ENCODE peak calls at places on chromosomes 13 and 19, in four cellular contexts. Q is H1, A is IMR-90, O is mesendoderm. G is an unnamed sample.

GRCh38 chr13:66675620-66676019 is 554.5 kb downstream of the PCDH9 start:
- DNase-seq in Q (no peak), A (no peak), O (no peak), G (no peak)

GRCh38 chr19:52336976-52337375 is 933 bp downstream of the ZNF610 start:
- DNase-seq in Q (no peak), A (peak), O (peak), G (no peak)

GRCh38 chr19:30254789-30255188 is 117.4 kb upstream of the ZNF536 start:
- DNase-seq in Q (no peak), A (no peak), O (no peak), G (no peak)

GRCh38 chr13:44934724-44935123 is 54.5 kb downstream of the NUFIP1 start:
- DNase-seq in Q (no peak), A (peak), O (no peak), G (no peak)

GRCh38 chr19:32404213-32404938 is 1.2 kb upstream of the DPY19L3 start:
- DNase-seq in Q (no peak), A (no peak), O (peak), G (peak)

GRCh38 chr19:6470173-6470572 is 6.1 kb downstream of the CRB3 start:
- DNase-seq in Q (no peak), A (no peak), O (no peak), G (peak)

GRCh38 chr19:29667941-29668340 is 2.7 kb downstream of the PLEKHF1 start:
- DNase-seq in Q (no peak), A (no peak), O (no peak), G (no peak)

GRCh38 chr19:38274734-38275133 is 10.4 kb downstream of the SPINT2 start:
- DNase-seq in Q (no peak), A (no peak), O (no peak), G (no peak)

GRCh38 chr19:2807379-2808128 is 12.1 kb upstream of the ZNF554 start:
- DNase-seq in Q (no peak), A (no peak), O (no peak), G (no peak)

GRCh38 chr19:2561895-2562294 is 86.0 kb downstream of the GADD45B start:
- DNase-seq in Q (no peak), A (no peak), O (no peak), G (no peak)

GRCh38 chr13:46183018-46183940 is 1.3 kb upstream of the LCP1 start:
- DNase-seq in Q (no peak), A (no peak), O (no peak), G (no peak)

GRCh38 chr19:45051929-45052579 is 13.2 kb downstream of the CLASRP start:
- DNase-seq in Q (no peak), A (no peak), O (no peak), G (no peak)

GRCh38 chr13:49374585-49375290 is 69.1 kb downstream of the CAB39L start:
- DNase-seq in Q (no peak), A (peak), O (no peak), G (no peak)

GRCh38 chr19:47240996-47241918 is 10.3 kb upstream of the BBC3 start:
- DNase-seq in Q (peak), A (peak), O (peak), G (peak)

GRCh38 chr13:45015300-45015699 is 26.0 kb downstream of the GPALPP1 start:
- DNase-seq in Q (no peak), A (peak), O (no peak), G (no peak)

GRCh38 chr19:14507704-14508246 is 10.4 kb downstream of the DNAJB1 start:
- DNase-seq in Q (no peak), A (peak), O (no peak), G (no peak)

GRCh38 chr13:101942038-101942437 is 459.8 kb downstream of the FGF14 start:
- DNase-seq in Q (no peak), A (peak), O (peak), G (no peak)

GRCh38 chr19:7500811-7501450 is 12.1 kb upstream of the PEX11G start:
- DNase-seq in Q (peak), A (peak), O (peak), G (peak)

GRCh38 chr19:9945319-9945966 is 9.1 kb upstream of the OLFM2 start:
- DNase-seq in Q (no peak), A (peak), O (peak), G (peak)

GRCh38 chr19:54485846-54486245 is 12.8 kb upstream of the CDC42EP5 start:
- DNase-seq in Q (no peak), A (no peak), O (no peak), G (no peak)

GRCh38 chr13:109938255-109938936 is 152.0 kb upstream of the IRS2 start:
- DNase-seq in Q (no peak), A (peak), O (no peak), G (no peak)

GRCh38 chr19:54297759-54298305 is 15.1 kb downstream of the LILRA5 start:
- DNase-seq in Q (no peak), A (no peak), O (peak), G (no peak)

DNA sequence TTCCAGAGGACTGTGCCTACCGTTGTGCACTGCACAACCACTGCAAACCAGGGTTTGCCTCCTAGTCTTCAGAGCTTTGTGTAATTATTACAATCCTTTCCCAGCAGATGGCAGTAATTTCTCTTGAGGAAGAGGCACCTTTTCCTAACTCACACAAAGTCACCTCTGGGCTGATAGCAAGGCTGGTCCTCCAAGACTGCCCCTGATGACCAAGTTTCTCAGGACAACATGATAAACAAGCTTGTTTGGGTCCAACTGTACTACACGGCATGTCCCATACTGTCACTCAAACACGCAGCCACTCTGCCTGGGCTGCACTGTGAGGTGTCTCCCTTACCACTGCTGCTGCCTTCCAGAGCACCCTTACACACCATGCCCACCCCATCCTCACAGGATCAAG is 39.3 kb downstream of the RFXAP start:
- DNase-seq in Q (no peak), A (peak), O (peak), G (no peak)
- H4K5ac ChIP-seq in Q (no peak), A (no peak), O (no peak), G (no peak)

DNA sequence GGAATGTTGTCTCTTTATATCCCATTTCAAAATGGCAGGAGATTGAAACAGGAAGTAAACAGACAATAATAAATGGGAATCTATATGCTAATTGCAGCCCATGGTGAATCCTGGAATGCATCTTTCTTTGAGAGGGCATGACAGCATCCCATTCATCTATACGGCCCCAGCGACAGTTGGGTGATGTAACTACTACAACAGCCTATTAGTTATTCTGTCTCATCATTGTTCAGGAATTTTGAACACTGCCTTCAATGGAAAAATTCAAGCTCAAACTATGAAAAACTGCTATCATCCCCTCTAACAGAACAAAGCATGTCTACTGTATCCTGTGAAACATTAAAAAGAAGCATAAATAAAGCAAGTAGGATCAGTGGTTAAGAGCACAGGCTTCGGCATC is 262.1 kb downstream of the DCT start:
- DNase-seq in Q (no peak), A (peak), O (no peak), G (no peak)
- H4K5ac ChIP-seq in Q (no peak), A (no peak), O (no peak), G (no peak)

GRCh38 chr13:30779608-30780007 is 44.3 kb downstream of the ALOX5AP start:
- DNase-seq in Q (no peak), A (no peak), O (no peak), G (no peak)
- H4K5ac ChIP-seq in Q (no peak), A (no peak), O (no peak), G (no peak)

GRCh38 chr19:19545707-19546106 is 7.6 kb downstream of the CILP2 start:
- DNase-seq in Q (no peak), A (no peak), O (no peak), G (no peak)

GRCh38 chr19:19545128-19545591 is 7.1 kb downstream of the CILP2 start:
- DNase-seq in Q (no peak), A (no peak), O (no peak), G (no peak)

GRCh38 chr19:19543640-19544039 is 5.6 kb downstream of the CILP2 start:
- DNase-seq in Q (no peak), A (no peak), O (no peak), G (no peak)

GRCh38 chr19:19543101-19543500 is 5.0 kb downstream of the CILP2 start:
- DNase-seq in Q (no peak), A (no peak), O (no peak), G (no peak)

DNA sequence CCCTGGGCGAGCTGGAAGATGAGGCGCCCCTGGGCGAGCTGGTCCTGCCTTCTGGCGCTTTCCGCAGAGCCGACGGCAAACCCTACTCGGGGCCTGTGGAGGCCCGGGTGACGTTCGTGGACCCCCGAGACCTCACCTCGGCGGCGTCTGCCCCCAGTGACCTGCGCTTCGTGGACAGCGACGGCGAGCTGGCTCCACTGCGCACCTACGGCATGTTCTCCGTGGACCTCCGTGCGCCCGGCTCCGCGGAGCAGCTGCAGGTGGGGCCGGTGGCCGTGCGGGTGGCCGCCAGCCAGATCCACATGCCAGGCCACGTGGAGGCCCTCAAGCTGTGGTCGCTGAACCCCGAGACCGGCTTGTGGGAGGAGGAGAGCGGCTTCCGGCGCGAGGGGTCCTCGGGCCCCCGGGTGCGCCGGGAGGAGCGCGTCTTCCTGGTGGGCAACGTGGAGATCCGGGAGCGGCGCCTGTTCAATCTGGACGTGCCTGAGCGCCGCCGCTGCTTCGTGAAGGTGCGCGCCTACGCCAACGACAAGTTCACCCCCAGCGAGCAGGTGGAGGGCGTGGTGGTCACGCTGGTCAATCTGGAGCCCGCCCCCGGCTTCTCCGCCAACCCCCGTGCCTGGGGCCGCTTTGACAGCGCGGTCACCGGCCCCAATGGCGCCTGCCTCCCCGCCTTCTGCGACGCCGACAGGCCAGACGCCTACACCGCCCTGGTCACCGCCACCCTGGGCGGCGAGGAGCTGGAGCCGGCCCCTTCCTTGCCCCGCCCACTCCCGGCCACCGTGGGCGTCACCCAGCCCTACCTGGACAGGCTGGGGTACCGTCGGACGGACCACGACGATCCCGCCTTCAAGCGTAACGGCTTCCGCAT is 6.4 kb downstream of the CILP2 start:
- DNase-seq in Q (no peak), A (no peak), O (no peak), G (peak)
- H4K5ac ChIP-seq in Q (no peak), A (no peak), O (no peak), G (no peak)

GRCh38 chr13:32037471-32037870 is 5.9 kb downstream of the FRY start:
- DNase-seq in Q (no peak), A (no peak), O (no peak), G (no peak)
- H4K5ac ChIP-seq in Q (no peak), A (no peak), O (no peak), G (no peak)

GRCh38 chr19:17163652-17164051 is 51.5 kb upstream of the USE1 start:
- DNase-seq in Q (no peak), A (no peak), O (no peak), G (no peak)

GRCh38 chr19:17158584-17158983 is 56.6 kb upstream of the USE1 start:
- DNase-seq in Q (no peak), A (no peak), O (no peak), G (no peak)

GRCh38 chr19:17159466-17160393 is 55.4 kb upstream of the USE1 start:
- DNase-seq in Q (peak), A (peak), O (peak), G (peak)

GRCh38 chr19:17162580-17162979 is 52.6 kb upstream of the USE1 start:
- DNase-seq in Q (no peak), A (no peak), O (no peak), G (no peak)

GRCh38 chr19:17160908-17161307 is 54.2 kb upstream of the USE1 start:
- DNase-seq in Q (no peak), A (no peak), O (no peak), G (no peak)
- H4K5ac ChIP-seq in Q (no peak), A (no peak), O (no peak), G (no peak)

GRCh38 chr19:34733826-34734600 is at the start of gene ZNF181:
- DNase-seq in Q (peak), A (peak), O (peak), G (peak)
- H4K5ac ChIP-seq in Q (peak), A (peak), O (no peak), G (peak)

G was measured in H9.